ENCODE peak calls at places on chromosomes 1 and 21, in six cellular contexts. J, Q, R, U, I and H are unnamed samples.

GRCh38 chr21:29798840-29799239 is 141.0 kb downstream of the GRIK1 start:
- DNase-seq in J (no peak), Q (no peak), R (no peak), U (no peak), I (no peak), H (no peak)

GRCh38 chr1:196678510-196678884 is 26.7 kb downstream of the CFH start:
- DNase-seq in J (no peak), Q (no peak), R (no peak), U (peak), I (peak), H (no peak)

GRCh38 chr21:44934797-44935532 is 4.9 kb upstream of the SLX9 start:
- DNase-seq in J (no peak), Q (no peak), R (no peak), U (no peak), I (no peak), H (no peak)

GRCh38 chr1:41364444-41365319 is 3.4 kb downstream of the FOXO6 start:
- DNase-seq in J (no peak), Q (no peak), R (no peak), U (no peak), I (no peak), H (no peak)

GRCh38 chr21:31012133-31013089 is 25.9 kb downstream of the KRTAP19-8 start:
- DNase-seq in J (no peak), Q (no peak), R (no peak), U (no peak), I (no peak), H (no peak)

GRCh38 chr1:87224209-87224608 is 104.5 kb upstream of the LMO4 start:
- DNase-seq in J (no peak), Q (no peak), R (peak), U (peak), I (peak), H (no peak)

GRCh38 chr1:118185083-118185899 is at the start of gene SPAG17:
- DNase-seq in J (peak), Q (no peak), R (no peak), U (peak), I (peak), H (peak)

GRCh38 chr1:209155556-209155955 is 428.0 kb upstream of the CAMK1G start:
- DNase-seq in J (no peak), Q (no peak), R (no peak), U (no peak), I (no peak), H (no peak)

GRCh38 chr1:53182111-53182593 is 14.5 kb upstream of the CPT2 start:
- DNase-seq in J (peak), Q (peak), R (peak), U (peak), I (peak), H (peak)

GRCh38 chr1:93669369-93669768 is 12.3 kb downstream of the BCAR3 start:
- DNase-seq in J (no peak), Q (no peak), R (no peak), U (no peak), I (peak), H (no peak)

GRCh38 chr1:36664564-36665287 is 182.0 kb upstream of the CSF3R start:
- DNase-seq in J (no peak), Q (no peak), R (no peak), U (no peak), I (no peak), H (no peak)

GRCh38 chr21:29295066-29295650 is 3.6 kb upstream of the BACH1 start:
- DNase-seq in J (peak), Q (peak), R (no peak), U (no peak), I (no peak), H (no peak)

GRCh38 chr1:28437260-28437923 is 67.9 kb downstream of the PHACTR4 start:
- DNase-seq in J (no peak), Q (no peak), R (peak), U (peak), I (peak), H (no peak)

GRCh38 chr21:37861561-37861960 is 54.7 kb downstream of the KCNJ6 start:
- DNase-seq in J (no peak), Q (no peak), R (no peak), U (no peak), I (no peak), H (no peak)

GRCh38 chr1:14140800-14141526 is 441.0 kb downstream of the PRDM2 start:
- DNase-seq in J (no peak), Q (no peak), R (no peak), U (no peak), I (peak), H (no peak)

GRCh38 chr1:162973381-162973795 is 95.8 kb upstream of the RGS4 start:
- DNase-seq in J (no peak), Q (no peak), R (no peak), U (peak), I (peak), H (no peak)

GRCh38 chr1:107782192-107782845 is 182.7 kb downstream of the VAV3 start:
- DNase-seq in J (peak), Q (peak), R (peak), U (peak), I (peak), H (peak)

GRCh38 chr1:247043406-247043805 is 35.2 kb downstream of the ZNF670 start:
- DNase-seq in J (no peak), Q (no peak), R (no peak), U (no peak), I (no peak), H (no peak)

GRCh38 chr1:162633327-162633762 is 1.1 kb downstream of the DDR2 start:
- DNase-seq in J (no peak), Q (no peak), R (no peak), U (no peak), I (peak), H (no peak)

GRCh38 chr21:33245289-33245918 is 15.7 kb downstream of the IFNAR2 start:
- DNase-seq in J (no peak), Q (no peak), R (no peak), U (no peak), I (no peak), H (no peak)

GRCh38 chr21:45365608-45366241 is 39.2 kb upstream of the COL18A1 start:
- DNase-seq in J (no peak), Q (no peak), R (peak), U (peak), I (peak), H (no peak)

GRCh38 chr1:162019006-162019405 is 4.7 kb downstream of the OLFML2B start:
- DNase-seq in J (no peak), Q (no peak), R (no peak), U (peak), I (peak), H (no peak)

GRCh38 chr1:59083946-59084865 is 212.7 kb upstream of the FGGY start:
- DNase-seq in J (peak), Q (no peak), R (no peak), U (peak), I (peak), H (no peak)

GRCh38 chr21:42061866-42062542 is 9.1 kb upstream of the UMODL1 start:
- DNase-seq in J (peak), Q (peak), R (no peak), U (no peak), I (no peak), H (no peak)

GRCh38 chr1:72122099-72122893 is 160.0 kb downstream of the NEGR1 start:
- DNase-seq in J (no peak), Q (no peak), R (no peak), U (no peak), I (peak), H (no peak)

GRCh38 chr1:65114312-65114711 is 33.7 kb upstream of the AK4 start:
- DNase-seq in J (no peak), Q (no peak), R (no peak), U (no peak), I (peak), H (no peak)

GRCh38 chr1:39976732-39977131 is 21.8 kb downstream of the MFSD2A start:
- DNase-seq in J (no peak), Q (no peak), R (no peak), U (peak), I (peak), H (no peak)

GRCh38 chr1:203607169-203607873 is 19.3 kb upstream of the ATP2B4 start:
- DNase-seq in J (peak), Q (peak), R (no peak), U (peak), I (peak), H (no peak)

GRCh38 chr1:31739281-31739853 is 24.8 kb downstream of the ADGRB2 start:
- DNase-seq in J (peak), Q (peak), R (peak), U (peak), I (no peak), H (peak)

GRCh38 chr1:49199564-49199963 is 422.9 kb upstream of the BEND5 start:
- DNase-seq in J (no peak), Q (no peak), R (no peak), U (no peak), I (no peak), H (no peak)

GRCh38 chr1:12359734-12360133 is 129.9 kb downstream of the VPS13D start:
- DNase-seq in J (no peak), Q (no peak), R (no peak), U (no peak), I (peak), H (no peak)

GRCh38 chr1:182707116-182707515 is 22.7 kb upstream of the RGS8 start:
- DNase-seq in J (no peak), Q (no peak), R (no peak), U (no peak), I (peak), H (no peak)

GRCh38 chr1:235009561-235010306 is 118.9 kb downstream of the TOMM20 start:
- DNase-seq in J (no peak), Q (no peak), R (no peak), U (no peak), I (no peak), H (no peak)

GRCh38 chr1:167601442-167602380 is 28.3 kb upstream of the RCSD1 start:
- DNase-seq in J (peak), Q (peak), R (no peak), U (no peak), I (peak), H (peak)

GRCh38 chr1:167602840-167603239 is 27.2 kb upstream of the RCSD1 start:
- DNase-seq in J (peak), Q (no peak), R (no peak), U (no peak), I (no peak), H (no peak)

GRCh38 chr1:167605576-167605975 is 24.5 kb upstream of the RCSD1 start:
- DNase-seq in J (no peak), Q (no peak), R (no peak), U (peak), I (peak), H (no peak)

GRCh38 chr1:167594827-167595226 is 35.2 kb upstream of the RCSD1 start:
- DNase-seq in J (no peak), Q (no peak), R (no peak), U (no peak), I (no peak), H (no peak)

DNA sequence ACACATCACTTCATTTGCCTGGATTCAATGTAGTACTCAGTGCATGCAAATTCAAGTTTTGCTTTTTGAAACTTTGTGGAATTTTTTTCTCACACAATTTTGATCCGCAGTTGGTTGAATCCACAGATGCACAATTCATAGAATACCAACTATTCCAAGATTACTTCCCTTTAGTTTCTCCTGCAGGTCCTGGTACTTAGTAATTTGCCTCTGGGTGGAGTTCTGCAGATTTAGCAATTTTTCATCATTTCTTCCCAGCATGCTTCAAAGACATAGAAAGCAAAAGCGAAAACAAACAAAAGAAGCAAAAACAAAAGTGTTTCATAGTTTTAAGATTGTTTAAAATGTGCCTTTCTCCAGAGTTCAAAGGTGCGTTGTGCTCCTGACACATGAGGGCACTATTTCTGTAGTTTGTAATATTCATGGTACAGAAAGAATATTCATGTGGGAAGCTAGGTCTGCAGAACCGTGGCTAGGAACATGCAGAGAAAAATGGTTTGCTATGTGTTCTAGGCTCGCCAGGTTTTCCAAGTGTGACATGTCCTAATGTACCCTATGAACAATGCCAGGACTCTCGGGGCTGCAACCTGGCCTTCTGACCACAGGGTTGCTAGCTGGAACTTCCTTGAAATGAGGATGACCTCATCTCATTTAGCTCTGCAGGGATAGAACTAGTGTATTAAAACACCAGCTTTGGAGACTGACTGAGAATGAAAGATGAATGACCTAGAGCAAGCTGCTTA is 30.0 kb upstream of the RCSD1 start:
- DNase-seq in J (peak), Q (peak), R (peak), U (peak), I (peak), H (no peak)
- TF ChIP-seq CTCF in J (peak), Q (peak), R (peak), U (peak), I (peak), H (no peak)

DNA sequence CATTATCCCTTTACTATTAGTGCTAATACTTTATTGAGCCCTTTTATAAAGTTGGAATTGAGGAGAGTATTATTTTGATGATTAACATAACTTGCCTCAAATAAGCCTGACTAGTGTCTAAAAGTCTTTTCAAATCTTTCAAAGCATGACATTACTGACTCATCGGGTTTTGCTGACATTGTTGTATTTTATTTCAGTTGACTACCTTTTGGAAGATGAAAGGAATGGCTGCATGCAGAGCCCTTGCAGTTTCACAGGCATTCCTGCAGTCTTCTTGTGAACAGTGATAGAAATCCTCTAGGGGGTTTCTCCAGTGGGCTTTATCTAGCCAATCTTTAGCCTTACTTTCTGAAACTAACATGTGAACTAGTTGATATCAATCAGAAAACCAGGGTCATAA is 43.0 kb upstream of the TMEM61 start:
- DNase-seq in J (no peak), Q (no peak), R (no peak), U (peak), I (no peak), H (no peak)
- TF ChIP-seq CTCF in J (no peak), Q (no peak), R (no peak), U (no peak), I (no peak), H (no peak)

GRCh38 chr1:35565742-35566133 is 7.4 kb upstream of the TFAP2E start:
- DNase-seq in J (no peak), Q (no peak), R (no peak), U (no peak), I (no peak), H (no peak)

GRCh38 chr1:35567947-35568558 is 5.1 kb upstream of the TFAP2E start:
- DNase-seq in J (no peak), Q (no peak), R (no peak), U (no peak), I (no peak), H (no peak)

GRCh38 chr1:35564037-35564883 is 6.7 kb downstream of the NCDN start:
- DNase-seq in J (peak), Q (peak), R (peak), U (peak), I (peak), H (peak)

GRCh38 chr1:35563166-35563565 is 5.6 kb downstream of the NCDN start:
- DNase-seq in J (no peak), Q (no peak), R (no peak), U (no peak), I (no peak), H (no peak)

DNA sequence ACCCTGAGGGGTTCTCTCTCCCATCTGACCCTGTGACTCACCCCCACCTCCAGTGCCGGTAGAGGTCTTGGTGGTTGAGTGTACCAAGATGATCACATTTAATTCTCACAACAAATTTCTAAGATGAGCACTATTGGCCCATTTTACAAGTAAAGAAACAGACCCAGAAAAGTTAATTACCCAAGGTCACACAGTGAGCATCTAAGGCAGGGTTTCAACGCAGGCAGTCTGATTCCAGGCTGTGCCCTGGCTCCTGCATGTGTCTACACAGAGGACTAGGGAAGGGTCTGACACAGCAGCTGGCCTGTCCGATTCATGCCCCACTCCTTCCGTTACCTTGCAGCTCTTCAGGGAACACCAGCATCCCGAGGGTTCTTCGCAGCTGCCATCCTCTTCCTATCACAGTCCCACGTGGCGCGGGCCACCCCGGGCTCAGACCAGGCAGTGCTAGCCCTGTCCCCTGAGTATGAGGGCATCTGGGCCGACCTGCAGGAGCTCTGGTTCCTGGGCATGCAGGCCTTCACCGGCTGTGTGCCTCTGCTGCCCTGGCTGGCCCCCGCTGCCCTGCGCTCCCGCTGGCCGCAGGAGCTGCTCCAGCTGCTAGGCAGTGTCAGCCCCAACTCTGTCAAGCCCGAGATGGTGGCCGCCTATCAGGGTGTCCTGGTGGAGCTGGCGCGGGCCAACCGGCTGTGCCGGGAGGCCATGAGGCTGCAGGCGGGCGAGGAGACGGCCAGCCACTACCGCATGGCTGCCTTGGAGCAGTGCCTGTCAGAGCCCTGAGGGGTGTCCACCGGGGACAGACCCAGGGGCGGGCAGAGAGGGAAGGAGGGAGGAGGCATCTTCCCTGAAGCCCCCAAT is 7.5 kb downstream of the NCDN start:
- DNase-seq in J (no peak), Q (no peak), R (no peak), U (no peak), I (no peak), H (no peak)
- TF ChIP-seq CTCF in J (peak), Q (no peak), R (no peak), U (no peak), I (no peak), H (no peak)

GRCh38 chr1:164223378-164223777 is 335.6 kb upstream of the PBX1 start:
- DNase-seq in J (no peak), Q (no peak), R (no peak), U (no peak), I (no peak), H (no peak)
- TF ChIP-seq CTCF in J (no peak), Q (no peak), R (no peak), U (no peak), I (no peak), H (no peak)

GRCh38 chr1:225450491-225451191 is 22.8 kb upstream of the LBR start:
- DNase-seq in J (peak), Q (no peak), R (no peak), U (peak), I (no peak), H (no peak)

GRCh38 chr1:225451340-225451739 is 23.5 kb upstream of the LBR start:
- DNase-seq in J (no peak), Q (no peak), R (no peak), U (peak), I (no peak), H (no peak)

GRCh38 chr1:225449774-225450173 is 21.9 kb upstream of the LBR start:
- DNase-seq in J (no peak), Q (no peak), R (no peak), U (no peak), I (no peak), H (no peak)

GRCh38 chr1:225454067-225454618 is 26.3 kb upstream of the LBR start:
- DNase-seq in J (no peak), Q (no peak), R (no peak), U (peak), I (no peak), H (no peak)

GRCh38 chr1:225451840-225452515 is 24.1 kb upstream of the LBR start:
- DNase-seq in J (no peak), Q (no peak), R (no peak), U (no peak), I (no peak), H (no peak)
- TF ChIP-seq CTCF in J (no peak), Q (no peak), R (no peak), U (no peak), I (no peak), H (no peak)

GRCh38 chr1:165629131-165629530 is 1.9 kb upstream of the MGST3 start:
- DNase-seq in J (no peak), Q (no peak), R (no peak), U (no peak), I (peak), H (no peak)

GRCh38 chr1:165624441-165624840 is 6.6 kb upstream of the MGST3 start:
- DNase-seq in J (no peak), Q (no peak), R (no peak), U (no peak), I (no peak), H (no peak)

GRCh38 chr1:165628127-165628857 is 2.7 kb upstream of the MGST3 start:
- DNase-seq in J (no peak), Q (no peak), R (no peak), U (no peak), I (no peak), H (no peak)

GRCh38 chr1:165619647-165620151 is 11.3 kb upstream of the MGST3 start:
- DNase-seq in J (no peak), Q (no peak), R (no peak), U (no peak), I (no peak), H (no peak)

DNA sequence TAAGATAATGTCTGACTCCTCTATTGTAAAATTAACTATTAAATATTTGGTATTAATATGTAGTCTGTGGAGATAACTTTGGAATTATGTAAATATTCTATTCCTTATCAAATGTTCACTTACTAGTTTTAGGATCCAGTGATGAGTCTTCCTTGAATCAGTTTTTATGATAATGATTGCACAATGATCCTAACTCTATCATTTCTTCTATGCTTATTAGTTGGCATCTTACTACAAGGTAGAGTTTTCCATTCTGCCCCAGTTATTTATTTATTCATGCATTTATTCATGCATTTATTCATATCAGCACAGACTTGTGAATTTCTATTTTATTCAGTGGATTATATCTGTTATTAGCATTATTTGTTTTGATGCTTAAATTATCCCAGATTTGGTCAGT is 7.4 kb upstream of the MGST3 start:
- DNase-seq in J (no peak), Q (no peak), R (no peak), U (no peak), I (no peak), H (no peak)
- TF ChIP-seq CTCF in J (no peak), Q (no peak), R (no peak), U (no peak), I (no peak), H (no peak)